ENCODE peak calls at places on chromosome 3, in nine cellular contexts. N, A, H, D, B, C, O, X and T are unnamed samples.
A peak's percentile ranks its signal among the peaks of the same experiment; 100 is the strongest.

GRCh38 chr3:160365872-160366522 is 33.0 kb downstream of the IFT80 start:
- DNase-seq in X (no peak), N (no peak), A (no peak), C (no peak), B (no peak), D (no peak), H (no peak), O (no peak), T (no peak)

GRCh38 chr3:127212231-127212630 is 19.3 kb downstream of the PRR23E start:
- DNase-seq in H (no peak), C (no peak), B (no peak), N (peak; percentile 23), D (no peak), X (no peak), A (no peak), O (no peak), T (no peak)

GRCh38 chr3:18648163-18648562 is 223.0 kb upstream of the SATB1 start:
- DNase-seq in A (no peak), X (no peak), D (no peak), O (no peak), B (no peak), C (no peak), H (no peak), N (no peak), T (no peak)

GRCh38 chr3:32334675-32335074 is 57.0 kb upstream of the CMTM7 start:
- DNase-seq in B (peak; percentile 68), X (no peak), C (no peak), D (no peak), H (peak; percentile 18), A (no peak), O (no peak), N (peak; percentile 53), T (no peak)

GRCh38 chr3:123344175-123344908 is 104.5 kb downstream of the ADCY5 start:
- DNase-seq in N (no peak), D (no peak), H (peak; percentile 22), C (peak; percentile 4), O (no peak), X (no peak), A (no peak), B (no peak), T (no peak)

GRCh38 chr3:24680214-24680967 is 185.7 kb upstream of the THRB start:
- DNase-seq in C (no peak), B (peak; percentile 19), X (no peak), N (peak; percentile 21), H (peak; percentile 59), D (peak; percentile 75), O (no peak), A (peak; percentile 89), T (peak; percentile 89)

GRCh38 chr3:142355692-142356091 is 92.1 kb downstream of the XRN1 start:
- DNase-seq in B (no peak), N (peak; percentile 15), C (no peak), D (no peak), A (no peak), O (no peak), X (no peak), H (no peak), T (no peak)

GRCh38 chr3:46946856-46947544 is 29.5 kb downstream of the CCDC12 start:
- DNase-seq in A (no peak), O (peak; percentile 86), B (peak; percentile 68), N (no peak), H (peak; percentile 34), D (peak; percentile 68), X (no peak), C (no peak), T (no peak)

GRCh38 chr3:5058463-5058862 is 63.6 kb upstream of the ARL8B start:
- DNase-seq in C (peak; percentile 94), D (no peak), A (no peak), H (peak; percentile 44), B (no peak), O (no peak), X (no peak), N (no peak), T (no peak)

GRCh38 chr3:56251343-56251945 is 216.8 kb downstream of the ERC2 start:
- DNase-seq in O (no peak), B (no peak), D (peak; percentile 57), N (peak; percentile 48), H (peak; percentile 75), C (peak; percentile 16), A (peak; percentile 44), X (peak; percentile 6), T (peak; percentile 38)

DNA sequence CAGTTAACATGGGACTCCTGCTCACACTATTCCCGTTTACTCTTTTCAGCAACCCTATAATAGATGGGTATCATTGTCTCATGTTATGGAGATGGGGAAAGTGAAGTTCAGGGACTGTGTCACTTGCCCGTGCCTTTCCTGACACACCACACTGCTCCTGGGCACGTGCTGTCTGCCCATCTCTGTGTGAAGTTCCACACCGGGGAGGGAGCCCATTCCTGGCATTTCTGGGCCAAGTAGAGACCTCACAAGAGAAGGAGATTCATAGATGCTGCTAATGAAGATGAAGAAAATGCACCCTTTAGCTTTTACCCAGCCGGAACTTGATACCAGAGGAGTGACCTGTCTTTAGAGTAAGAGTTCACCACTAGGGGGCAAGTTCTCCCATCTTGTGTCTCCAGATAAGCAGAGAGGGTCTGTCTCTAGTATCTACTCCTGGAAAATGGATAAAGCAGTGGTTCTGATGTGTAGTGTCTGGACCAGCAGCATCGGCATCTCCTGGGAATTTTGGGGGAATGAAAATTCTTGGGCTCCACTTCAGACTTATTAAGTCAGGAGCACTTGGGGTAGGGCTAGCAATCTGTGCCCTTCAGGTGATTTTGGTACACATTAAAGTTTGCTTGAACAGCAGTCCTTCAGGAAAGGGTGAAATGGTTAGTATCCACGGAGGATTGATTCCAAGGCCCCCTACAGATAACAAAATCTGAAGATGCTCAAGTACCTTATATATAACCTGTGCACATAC is 2.0 kb upstream of the TOPBP1 start:
- DNase-seq in X (no peak), A (peak; percentile 36), C (peak; percentile 8), H (peak; percentile 63), O (no peak), D (peak; percentile 32), B (no peak), N (peak; percentile 73), T (no peak)
- TF ChIP-seq CTCF in X (peak; percentile 71), A (peak; percentile 63), C (peak; percentile 61), H (peak; percentile 75), O (peak; percentile 80), D (peak; percentile 64), B (peak; percentile 68), N (peak; percentile 42), T (peak; percentile 84)

DNA sequence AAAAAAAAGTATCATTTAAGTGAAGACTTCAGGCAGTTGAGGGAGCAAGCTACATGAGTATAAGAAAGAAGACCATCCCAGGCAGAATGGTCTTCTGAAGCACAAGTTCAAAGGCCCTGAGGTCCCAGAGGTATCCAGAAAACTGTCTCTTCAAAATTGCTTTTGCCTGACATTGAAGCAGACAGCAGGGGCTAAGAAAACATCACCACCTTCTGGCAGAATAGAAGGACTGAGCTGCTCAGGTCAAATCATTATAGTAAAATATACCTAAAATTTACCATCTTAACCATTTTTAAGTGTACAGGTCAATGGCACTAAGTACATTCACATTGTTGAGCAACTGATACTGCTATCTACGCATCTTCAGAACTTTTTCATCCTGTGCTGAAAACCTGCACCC is 16.4 kb downstream of the GPR160 start:
- DNase-seq in X (no peak), C (no peak), N (no peak), H (peak; percentile 30), A (no peak), D (no peak), O (no peak), B (no peak), T (no peak)
- TF ChIP-seq CTCF in X (peak; percentile 45), C (peak; percentile 17), N (peak; percentile 34), H (peak; percentile 22), A (no peak), D (peak; percentile 6), O (peak; percentile 48), B (peak; percentile 18), T (no peak)

GRCh38 chr3:84820906-84821305 is 137.9 kb upstream of the CADM2 start:
- DNase-seq in X (no peak), C (no peak), H (no peak), N (no peak), D (no peak), A (no peak), O (no peak), B (no peak), T (no peak)

GRCh38 chr3:84830476-84830875 is 128.3 kb upstream of the CADM2 start:
- DNase-seq in O (no peak), X (no peak), C (no peak), D (no peak), N (no peak), B (no peak), A (no peak), H (no peak), T (no peak)

GRCh38 chr3:84820126-84820525 is 138.7 kb upstream of the CADM2 start:
- DNase-seq in O (no peak), B (no peak), N (no peak), H (no peak), X (no peak), C (no peak), A (no peak), D (no peak), T (no peak)

DNA sequence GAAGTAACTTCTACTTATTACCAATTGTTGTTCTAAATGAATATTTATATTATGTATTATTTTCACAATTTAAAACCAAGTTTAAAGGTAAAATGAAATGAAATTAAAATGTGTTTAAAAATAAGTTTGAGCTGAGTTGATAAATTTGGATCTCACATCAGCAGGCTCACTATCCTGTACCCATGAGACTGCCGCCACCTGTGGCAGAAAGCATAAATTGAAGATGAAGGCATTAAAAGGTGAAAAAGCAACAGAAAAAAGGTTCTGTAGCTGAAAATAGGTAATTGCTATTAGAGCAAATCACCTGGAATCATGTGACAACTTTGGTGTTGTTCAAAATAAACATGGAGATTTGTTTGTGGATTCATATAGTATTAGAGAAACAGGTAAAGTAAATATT is 133.0 kb upstream of the CADM2 start:
- DNase-seq in A (no peak), C (no peak), D (no peak), O (no peak), H (no peak), X (no peak), B (no peak), N (no peak), T (no peak)
- TF ChIP-seq CTCF in A (no peak), C (no peak), D (no peak), O (peak; percentile 26), H (no peak), X (no peak), B (no peak), N (no peak), T (no peak)

GRCh38 chr3:27145719-27146118 is 223.5 kb downstream of the NEK10 start:
- DNase-seq in N (no peak), D (no peak), H (no peak), A (no peak), B (no peak), C (no peak), O (no peak), X (no peak), T (no peak)

GRCh38 chr3:27138562-27138961 is 230.6 kb downstream of the NEK10 start:
- DNase-seq in D (no peak), N (no peak), X (no peak), A (no peak), H (peak; percentile 22), C (no peak), O (no peak), B (no peak), T (no peak)

GRCh38 chr3:27146786-27147185 is 222.4 kb downstream of the NEK10 start:
- DNase-seq in X (no peak), H (no peak), C (no peak), N (no peak), O (no peak), D (no peak), A (no peak), B (no peak), T (no peak)

GRCh38 chr3:27138005-27138404 is 231.2 kb downstream of the NEK10 start:
- DNase-seq in O (no peak), C (no peak), X (no peak), A (no peak), N (no peak), D (no peak), H (no peak), B (no peak), T (no peak)

GRCh38 chr3:27141668-27142067 is 227.5 kb downstream of the NEK10 start:
- DNase-seq in B (no peak), H (no peak), N (no peak), D (no peak), O (no peak), C (no peak), A (no peak), X (no peak), T (no peak)
- TF ChIP-seq CTCF in B (no peak), H (no peak), N (no peak), D (no peak), O (peak; percentile 60), C (peak; percentile 10), A (no peak), X (no peak), T (no peak)